ENCODE peak calls at places on chromosomes 11 and 22, in nine cellular contexts. One of them, this sample, is unnamed.
A peak's percentile ranks its signal among the peaks of the same experiment; 100 is the strongest.

GRCh38 chr22:22520020-22520656 is at the start of gene ZNF280A:
- DNase-seq in HS-5: no peak
- DNase-seq in BJ: no peak
- DNase-seq in NCI-H774: no peak
- DNase-seq in activated CD4-positive, alpha-beta T cell treated with anti-CD3 and anti-CD28 coated beads, Interleukin-2, amount 50 U/mL, for 4 hours: no peak
- DNase-seq in adipocyte: no peak
- DNase-seq in stimulated activated CD8-positive, alpha-beta memory T cell treated with anti-CD3 and anti-CD28 coated beads, Interleukin-4, amount 100 ng/mL, for 4 hours: no peak
- DNase-seq in activated T-helper 1 cell treated with anti-CD3 and anti-CD28 coated beads, Interleukin-12 subunit alpha, Interleukin-12 subunit beta, Interleukin-2, Interleukin-4 antibody, amounts not matched to agents 30 ng/mL and 10 ng/mL and 1 ng/mL, durations not matched to agents 14 hours and 24 hours and 36 hours: no peak
- DNase-seq in HL-60: no peak
- DNase-seq in this sample: no peak

GRCh38 chr11:2581151-2581930 is 118.5 kb downstream of the KCNQ1OT1 start:
- DNase-seq in adipocyte: no peak
- DNase-seq in NCI-H774: no peak
- DNase-seq in activated CD4-positive, alpha-beta T cell treated with anti-CD3 and anti-CD28 coated beads, Interleukin-2, amount 50 U/mL, for 4 hours: no peak
- DNase-seq in activated T-helper 1 cell treated with anti-CD3 and anti-CD28 coated beads, Interleukin-12 subunit alpha, Interleukin-12 subunit beta, Interleukin-2, Interleukin-4 antibody, amounts not matched to agents 30 ng/mL and 10 ng/mL and 1 ng/mL, durations not matched to agents 14 hours and 24 hours and 36 hours: no peak
- DNase-seq in BJ: no peak
- DNase-seq in HS-5: no peak
- DNase-seq in stimulated activated CD8-positive, alpha-beta memory T cell treated with anti-CD3 and anti-CD28 coated beads, Interleukin-4, amount 100 ng/mL, for 4 hours: no peak
- DNase-seq in HL-60: no peak
- DNase-seq in this sample: peak; percentile 11

GRCh38 chr11:119236490-119236889 is 30.4 kb downstream of the CBL start:
- DNase-seq in NCI-H774: no peak
- DNase-seq in activated CD4-positive, alpha-beta T cell treated with anti-CD3 and anti-CD28 coated beads, Interleukin-2, amount 50 U/mL, for 4 hours: no peak
- DNase-seq in activated T-helper 1 cell treated with anti-CD3 and anti-CD28 coated beads, Interleukin-12 subunit alpha, Interleukin-12 subunit beta, Interleukin-2, Interleukin-4 antibody, amounts not matched to agents 30 ng/mL and 10 ng/mL and 1 ng/mL, durations not matched to agents 14 hours and 24 hours and 36 hours: no peak
- DNase-seq in adipocyte: peak; percentile 47
- DNase-seq in HS-5: peak; percentile 36
- DNase-seq in BJ: no peak
- DNase-seq in stimulated activated CD8-positive, alpha-beta memory T cell treated with anti-CD3 and anti-CD28 coated beads, Interleukin-4, amount 100 ng/mL, for 4 hours: no peak
- DNase-seq in HL-60: no peak
- DNase-seq in this sample: no peak

GRCh38 chr22:46923394-46923793 is 160.9 kb downstream of the TBC1D22A start:
- DNase-seq in BJ: no peak
- DNase-seq in activated CD4-positive, alpha-beta T cell treated with anti-CD3 and anti-CD28 coated beads, Interleukin-2, amount 50 U/mL, for 4 hours: no peak
- DNase-seq in HL-60: no peak
- DNase-seq in NCI-H774: no peak
- DNase-seq in stimulated activated CD8-positive, alpha-beta memory T cell treated with anti-CD3 and anti-CD28 coated beads, Interleukin-4, amount 100 ng/mL, for 4 hours: no peak
- DNase-seq in adipocyte: no peak
- DNase-seq in HS-5: no peak
- DNase-seq in activated T-helper 1 cell treated with anti-CD3 and anti-CD28 coated beads, Interleukin-12 subunit alpha, Interleukin-12 subunit beta, Interleukin-2, Interleukin-4 antibody, amounts not matched to agents 30 ng/mL and 10 ng/mL and 1 ng/mL, durations not matched to agents 14 hours and 24 hours and 36 hours: no peak
- DNase-seq in this sample: no peak

GRCh38 chr11:14584595-14584994 is 59.0 kb upstream of the PDE3B start:
- DNase-seq in stimulated activated CD8-positive, alpha-beta memory T cell treated with anti-CD3 and anti-CD28 coated beads, Interleukin-4, amount 100 ng/mL, for 4 hours: no peak
- DNase-seq in activated CD4-positive, alpha-beta T cell treated with anti-CD3 and anti-CD28 coated beads, Interleukin-2, amount 50 U/mL, for 4 hours: no peak
- DNase-seq in HL-60: no peak
- DNase-seq in adipocyte: no peak
- DNase-seq in activated T-helper 1 cell treated with anti-CD3 and anti-CD28 coated beads, Interleukin-12 subunit alpha, Interleukin-12 subunit beta, Interleukin-2, Interleukin-4 antibody, amounts not matched to agents 30 ng/mL and 10 ng/mL and 1 ng/mL, durations not matched to agents 14 hours and 24 hours and 36 hours: no peak
- DNase-seq in NCI-H774: no peak
- DNase-seq in HS-5: no peak
- DNase-seq in BJ: no peak
- DNase-seq in this sample: no peak

GRCh38 chr11:109096266-109096665 is 325.7 kb upstream of the C11orf87 start:
- DNase-seq in BJ: no peak
- DNase-seq in activated T-helper 1 cell treated with anti-CD3 and anti-CD28 coated beads, Interleukin-12 subunit alpha, Interleukin-12 subunit beta, Interleukin-2, Interleukin-4 antibody, amounts not matched to agents 30 ng/mL and 10 ng/mL and 1 ng/mL, durations not matched to agents 14 hours and 24 hours and 36 hours: no peak
- DNase-seq in adipocyte: no peak
- DNase-seq in HS-5: no peak
- DNase-seq in activated CD4-positive, alpha-beta T cell treated with anti-CD3 and anti-CD28 coated beads, Interleukin-2, amount 50 U/mL, for 4 hours: no peak
- DNase-seq in NCI-H774: no peak
- DNase-seq in HL-60: no peak
- DNase-seq in stimulated activated CD8-positive, alpha-beta memory T cell treated with anti-CD3 and anti-CD28 coated beads, Interleukin-4, amount 100 ng/mL, for 4 hours: no peak
- DNase-seq in this sample: no peak

GRCh38 chr11:63916837-63917684 is at the start of gene RCOR2:
- DNase-seq in HS-5: no peak
- DNase-seq in NCI-H774: peak; percentile 81
- DNase-seq in adipocyte: peak; percentile 85
- DNase-seq in activated CD4-positive, alpha-beta T cell treated with anti-CD3 and anti-CD28 coated beads, Interleukin-2, amount 50 U/mL, for 4 hours: peak; percentile 58
- DNase-seq in HL-60: peak; percentile 76
- DNase-seq in activated T-helper 1 cell treated with anti-CD3 and anti-CD28 coated beads, Interleukin-12 subunit alpha, Interleukin-12 subunit beta, Interleukin-2, Interleukin-4 antibody, amounts not matched to agents 30 ng/mL and 10 ng/mL and 1 ng/mL, durations not matched to agents 14 hours and 24 hours and 36 hours: peak; percentile 45
- DNase-seq in stimulated activated CD8-positive, alpha-beta memory T cell treated with anti-CD3 and anti-CD28 coated beads, Interleukin-4, amount 100 ng/mL, for 4 hours: no peak
- DNase-seq in BJ: no peak
- DNase-seq in this sample: peak; percentile 58

GRCh38 chr11:27075655-27076054 is 35.0 kb downstream of the BBOX1 start:
- DNase-seq in NCI-H774: no peak
- DNase-seq in activated T-helper 1 cell treated with anti-CD3 and anti-CD28 coated beads, Interleukin-12 subunit alpha, Interleukin-12 subunit beta, Interleukin-2, Interleukin-4 antibody, amounts not matched to agents 30 ng/mL and 10 ng/mL and 1 ng/mL, durations not matched to agents 14 hours and 24 hours and 36 hours: no peak
- DNase-seq in HL-60: no peak
- DNase-seq in activated CD4-positive, alpha-beta T cell treated with anti-CD3 and anti-CD28 coated beads, Interleukin-2, amount 50 U/mL, for 4 hours: no peak
- DNase-seq in BJ: no peak
- DNase-seq in HS-5: no peak
- DNase-seq in stimulated activated CD8-positive, alpha-beta memory T cell treated with anti-CD3 and anti-CD28 coated beads, Interleukin-4, amount 100 ng/mL, for 4 hours: no peak
- DNase-seq in adipocyte: no peak
- DNase-seq in this sample: no peak

GRCh38 chr22:18056161-18056666 is 21.6 kb upstream of the PEX26 start:
- DNase-seq in stimulated activated CD8-positive, alpha-beta memory T cell treated with anti-CD3 and anti-CD28 coated beads, Interleukin-4, amount 100 ng/mL, for 4 hours: no peak
- DNase-seq in HS-5: no peak
- DNase-seq in adipocyte: peak; percentile 81
- DNase-seq in activated T-helper 1 cell treated with anti-CD3 and anti-CD28 coated beads, Interleukin-12 subunit alpha, Interleukin-12 subunit beta, Interleukin-2, Interleukin-4 antibody, amounts not matched to agents 30 ng/mL and 10 ng/mL and 1 ng/mL, durations not matched to agents 14 hours and 24 hours and 36 hours: no peak
- DNase-seq in BJ: peak; percentile 82
- DNase-seq in HL-60: no peak
- DNase-seq in NCI-H774: peak; percentile 55
- DNase-seq in activated CD4-positive, alpha-beta T cell treated with anti-CD3 and anti-CD28 coated beads, Interleukin-2, amount 50 U/mL, for 4 hours: no peak
- DNase-seq in this sample: no peak

GRCh38 chr11:43130616-43131015 is 181.2 kb upstream of the API5 start:
- DNase-seq in NCI-H774: no peak
- DNase-seq in BJ: no peak
- DNase-seq in stimulated activated CD8-positive, alpha-beta memory T cell treated with anti-CD3 and anti-CD28 coated beads, Interleukin-4, amount 100 ng/mL, for 4 hours: no peak
- DNase-seq in HS-5: no peak
- DNase-seq in adipocyte: no peak
- DNase-seq in activated T-helper 1 cell treated with anti-CD3 and anti-CD28 coated beads, Interleukin-12 subunit alpha, Interleukin-12 subunit beta, Interleukin-2, Interleukin-4 antibody, amounts not matched to agents 30 ng/mL and 10 ng/mL and 1 ng/mL, durations not matched to agents 14 hours and 24 hours and 36 hours: no peak
- DNase-seq in HL-60: no peak
- DNase-seq in activated CD4-positive, alpha-beta T cell treated with anti-CD3 and anti-CD28 coated beads, Interleukin-2, amount 50 U/mL, for 4 hours: no peak
- DNase-seq in this sample: no peak